ENCODE peak calls at places on chromosomes 7 and 10, in nine cellular contexts. L is uterus, T is suprapubic skin, A is body of pancreas, F is breast epithelium, J is tibial nerve, M is A549, W is gastrocnemius medialis, Y is stomach. B is an unnamed sample.

GRCh38 chr7:75943864-75944263 is 28.9 kb downstream of the POR start:
- DNase-seq in L (no peak), T (no peak), A (no peak), F (no peak), J (no peak), M (peak), W (no peak), Y (peak), B (no peak)

GRCh38 chr10:10164845-10165244 is 852.8 kb upstream of the CELF2 start:
- DNase-seq in L (no peak), T (no peak), A (no peak), F (no peak), J (no peak), M (no peak), W (no peak), Y (no peak), B (no peak)

GRCh38 chr10:71232089-71232998 is 20.0 kb downstream of the UNC5B start:
- DNase-seq in L (peak), T (no peak), A (peak), F (peak), J (no peak), M (no peak), W (peak), Y (peak), B (no peak)

GRCh38 chr10:91163269-91163708 is 57.2 kb upstream of the PCGF5 start:
- DNase-seq in L (peak), T (no peak), A (peak), F (peak), J (peak), M (peak), W (peak), Y (peak), B (no peak)

GRCh38 chr7:132742152-132742551 is 165.9 kb upstream of the PLXNA4 start:
- DNase-seq in L (no peak), T (no peak), A (peak), F (no peak), J (peak), M (peak), W (no peak), Y (peak), B (no peak)

GRCh38 chr7:93407239-93407638 is 167.3 kb downstream of the CALCR start:
- DNase-seq in L (no peak), T (no peak), A (no peak), F (no peak), J (no peak), M (no peak), W (no peak), Y (no peak), B (no peak)

GRCh38 chr7:129517931-129518330 is 15.6 kb downstream of the SMKR1 start:
- DNase-seq in L (no peak), T (no peak), A (no peak), F (no peak), J (no peak), M (no peak), W (no peak), Y (no peak), B (no peak)

GRCh38 chr10:114638874-114639625 is 19.0 kb downstream of the ABLIM1 start:
- DNase-seq in L (no peak), T (no peak), A (no peak), F (no peak), J (no peak), M (no peak), W (no peak), Y (no peak), B (no peak)

GRCh38 chr10:60732240-60733188 is 45.8 kb upstream of the CDK1 start:
- DNase-seq in L (peak), T (peak), A (peak), F (no peak), J (no peak), M (no peak), W (no peak), Y (peak), B (no peak)

GRCh38 chr10:133379801-133380666 is 972 bp downstream of the PAOX start:
- DNase-seq in L (peak), T (no peak), A (no peak), F (no peak), J (no peak), M (no peak), W (no peak), Y (no peak), B (no peak)

GRCh38 chr7:927031-927671 is 27.3 kb downstream of the ADAP1 start:
- DNase-seq in L (peak), T (peak), A (peak), F (no peak), J (no peak), M (no peak), W (no peak), Y (peak), B (no peak)

GRCh38 chr10:531541-531940 is 157.9 kb downstream of the DIP2C start:
- DNase-seq in L (no peak), T (peak), A (no peak), F (no peak), J (no peak), M (no peak), W (no peak), Y (no peak), B (no peak)

GRCh38 chr10:72564596-72564995 is 61.3 kb downstream of the MICU1 start:
- DNase-seq in L (no peak), T (no peak), A (no peak), F (no peak), J (no peak), M (peak), W (no peak), Y (no peak), B (no peak)

GRCh38 chr7:49367072-49367471 is 406.4 kb upstream of the VWC2 start:
- DNase-seq in L (no peak), T (no peak), A (no peak), F (no peak), J (no peak), M (no peak), W (no peak), Y (no peak), B (no peak)

GRCh38 chr10:100229819-100230422 is 525 bp upstream of the CHUK start:
- DNase-seq in L (no peak), T (no peak), A (no peak), F (no peak), J (no peak), M (no peak), W (no peak), Y (no peak), B (no peak)

GRCh38 chr10:101562231-101562630 is 25.8 kb downstream of the POLL start:
- DNase-seq in L (no peak), T (no peak), A (no peak), F (no peak), J (no peak), M (no peak), W (no peak), Y (no peak), B (peak)

GRCh38 chr10:132193907-132194552 is 7.3 kb downstream of the DPYSL4 start:
- DNase-seq in L (no peak), T (no peak), A (no peak), F (no peak), J (no peak), M (no peak), W (no peak), Y (no peak), B (no peak)

GRCh38 chr10:104067525-104067924 is 18.2 kb downstream of the COL17A1 start:
- DNase-seq in L (no peak), T (no peak), A (no peak), F (no peak), J (no peak), M (no peak), W (no peak), Y (no peak), B (no peak)

GRCh38 chr7:136956232-136956631 is 87.8 kb downstream of the CHRM2 start:
- DNase-seq in L (no peak), T (no peak), A (no peak), F (no peak), J (no peak), M (no peak), W (no peak), Y (no peak), B (no peak)

GRCh38 chr7:156854654-156855053 is 38.3 kb downstream of the LMBR1 start:
- DNase-seq in L (no peak), T (no peak), A (no peak), F (no peak), J (no peak), M (no peak), W (no peak), Y (no peak), B (no peak)

GRCh38 chr7:37320840-37321468 is 127.7 kb downstream of the ELMO1 start:
- DNase-seq in L (no peak), T (no peak), A (no peak), F (no peak), J (no peak), M (peak), W (no peak), Y (no peak), B (no peak)

GRCh38 chr7:20113423-20114027 is 103.7 kb downstream of the MACC1 start:
- DNase-seq in L (no peak), T (no peak), A (no peak), F (no peak), J (no peak), M (no peak), W (no peak), Y (no peak), B (no peak)

GRCh38 chr10:117363027-117363426 is 12.2 kb downstream of the PDZD8 start:
- DNase-seq in L (no peak), T (no peak), A (no peak), F (no peak), J (no peak), M (no peak), W (no peak), Y (no peak), B (no peak)

GRCh38 chr7:711967-712600 is 14.4 kb upstream of the DNAAF5 start:
- DNase-seq in L (no peak), T (peak), A (no peak), F (peak), J (no peak), M (no peak), W (no peak), Y (no peak), B (peak)

GRCh38 chr7:103932389-103932788 is 57.1 kb downstream of the RELN start:
- DNase-seq in L (no peak), T (no peak), A (no peak), F (no peak), J (no peak), M (no peak), W (no peak), Y (no peak), B (no peak)

GRCh38 chr7:109094-109493 is 83.3 kb upstream of the FAM20C start:
- DNase-seq in L (no peak), T (no peak), A (no peak), F (no peak), J (no peak), M (no peak), W (no peak), Y (no peak), B (no peak)

GRCh38 chr7:114298011-114298410 is 116.6 kb upstream of the FOXP2 start:
- DNase-seq in L (no peak), T (no peak), A (no peak), F (no peak), J (no peak), M (no peak), W (no peak), Y (no peak), B (no peak)

GRCh38 chr7:103573479-103574058 is 127.6 kb upstream of the SLC26A5 start:
- DNase-seq in L (no peak), T (no peak), A (no peak), F (no peak), J (no peak), M (peak), W (no peak), Y (no peak), B (no peak)

GRCh38 chr10:15321431-15322321 is 49.4 kb downstream of the FAM171A1 start:
- DNase-seq in L (no peak), T (no peak), A (peak), F (no peak), J (no peak), M (no peak), W (no peak), Y (no peak), B (peak)

GRCh38 chr7:43645699-43646226 is 62.9 kb downstream of the STK17A start:
- DNase-seq in L (no peak), T (no peak), A (no peak), F (no peak), J (no peak), M (no peak), W (no peak), Y (no peak), B (no peak)

GRCh38 chr7:43648725-43649406 is 66.0 kb downstream of the STK17A start:
- DNase-seq in L (no peak), T (no peak), A (peak), F (peak), J (no peak), M (no peak), W (no peak), Y (no peak), B (no peak)

GRCh38 chr7:43647314-43647691 is 64.4 kb downstream of the STK17A start:
- DNase-seq in L (no peak), T (no peak), A (no peak), F (no peak), J (no peak), M (no peak), W (no peak), Y (no peak), B (no peak)

GRCh38 chr7:43647772-43648643 is 65.1 kb downstream of the STK17A start:
- DNase-seq in L (peak), T (peak), A (peak), F (peak), J (peak), M (peak), W (peak), Y (peak), B (peak)

GRCh38 chr7:43646603-43647313 is 63.9 kb downstream of the STK17A start:
- DNase-seq in L (no peak), T (no peak), A (no peak), F (no peak), J (no peak), M (no peak), W (no peak), Y (no peak), B (no peak)
- H3K4me3 ChIP-seq in L (no peak), T (no peak), A (no peak), F (no peak), J (no peak), M (no peak), W (no peak), Y (no peak), B (no peak)

DNA sequence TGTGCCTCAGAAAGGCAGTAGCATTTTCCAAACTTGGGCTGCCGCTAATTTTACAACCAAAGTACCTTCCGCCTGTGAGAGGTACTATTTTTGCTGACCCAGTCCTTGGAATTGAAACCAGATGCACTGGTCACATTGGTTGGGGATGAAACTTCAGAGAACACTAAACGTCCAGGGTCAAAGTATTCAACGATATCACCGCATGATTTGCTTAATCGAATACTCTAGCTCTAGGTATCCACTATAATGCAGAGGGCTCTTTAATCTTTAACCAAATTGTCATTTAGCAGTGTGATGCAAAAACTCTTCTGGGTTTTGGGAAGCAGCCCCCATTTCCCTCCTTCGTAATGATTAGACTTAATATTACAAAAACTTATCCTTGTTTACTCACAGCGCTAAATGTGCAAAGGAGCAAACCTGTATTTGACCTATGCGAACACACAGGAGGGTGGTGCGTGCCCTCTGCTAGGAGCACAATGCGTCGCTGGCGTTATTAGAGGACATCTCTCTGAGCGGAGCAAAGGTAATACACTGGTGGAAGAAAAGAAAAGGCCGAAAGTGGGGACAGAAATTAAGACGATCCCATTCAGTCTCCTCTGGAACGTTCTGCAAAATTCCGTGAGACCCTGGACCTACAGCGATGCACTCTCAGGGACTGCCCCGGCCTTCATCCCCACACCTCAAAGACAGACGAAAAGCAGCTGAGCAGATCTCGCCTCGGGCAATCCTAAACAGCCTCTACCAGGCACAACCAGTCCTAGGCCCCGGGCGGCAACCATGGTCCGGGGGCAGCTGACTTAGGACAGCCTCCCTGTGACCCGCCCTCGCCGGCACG is 916 bp upstream of the EEPD1 start:
- DNase-seq in L (no peak), T (no peak), A (peak), F (no peak), J (no peak), M (no peak), W (no peak), Y (no peak), B (no peak)
- TF ChIP-seq POLR2A in L (no peak), T (no peak), A (peak), F (no peak), J (no peak), M (peak), W (no peak), Y (no peak), B (no peak)

GRCh38 chr10:46555366-46555712 is 1.1 kb downstream of the GPRIN2 start:
- DNase-seq in L (no peak), T (no peak), A (peak), F (no peak), J (no peak), M (no peak), W (no peak), Y (no peak), B (peak)

GRCh38 chr10:46554166-46554781 is 2.2 kb downstream of the GPRIN2 start:
- DNase-seq in L (no peak), T (no peak), A (no peak), F (no peak), J (peak), M (no peak), W (no peak), Y (no peak), B (no peak)

GRCh38 chr10:46557319-46558140 is 1.1 kb upstream of the GPRIN2 start:
- DNase-seq in L (peak), T (peak), A (peak), F (peak), J (peak), M (no peak), W (peak), Y (peak), B (peak)

GRCh38 chr10:46556515-46557318 is at the start of gene GPRIN2:
- DNase-seq in L (peak), T (peak), A (peak), F (peak), J (peak), M (no peak), W (no peak), Y (peak), B (peak)

DNA sequence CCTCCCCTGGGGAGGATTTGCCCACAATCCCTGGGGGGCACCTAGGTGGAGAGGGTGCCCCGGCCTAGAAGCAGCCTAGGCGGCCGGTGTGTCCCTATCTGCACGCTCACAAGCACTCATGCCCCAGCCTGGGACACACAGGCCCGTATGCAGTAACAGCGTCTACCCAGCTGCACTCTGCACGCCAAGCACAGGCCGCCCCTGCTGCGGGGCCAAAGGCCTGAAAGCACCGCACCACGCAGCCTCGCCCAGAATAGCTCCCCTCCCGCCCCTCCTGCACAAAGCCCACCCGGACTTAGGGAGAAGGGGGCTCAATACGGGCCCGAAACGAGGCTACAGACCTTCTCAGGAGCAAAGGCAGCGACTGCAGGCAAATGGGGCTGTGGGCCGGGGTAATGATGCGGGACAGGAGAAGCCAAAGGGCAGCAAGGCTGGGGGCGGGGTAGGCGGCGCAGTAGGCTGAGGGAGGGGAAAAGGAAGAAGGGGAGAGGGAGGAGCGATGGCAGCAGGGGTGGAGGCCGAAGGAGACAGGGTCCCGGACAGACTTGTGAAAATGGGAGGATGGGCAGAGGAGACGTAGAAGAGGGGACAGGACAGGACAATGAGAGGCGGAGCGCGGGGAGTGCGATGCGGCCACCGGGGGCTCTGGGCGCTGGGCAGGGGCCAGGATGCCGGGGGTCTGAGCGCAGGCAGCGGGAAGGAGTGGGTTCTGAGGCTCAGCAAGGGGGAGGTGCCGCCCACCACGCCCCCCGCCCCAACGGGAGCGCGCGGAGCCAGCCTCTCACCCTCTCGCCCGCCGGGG is 544 bp downstream of the GPRIN2 start:
- DNase-seq in L (no peak), T (peak), A (peak), F (peak), J (peak), M (peak), W (peak), Y (peak), B (peak)
- H3K4me3 ChIP-seq in L (no peak), T (peak), A (peak), F (peak), J (peak), M (peak), W (no peak), Y (peak), B (peak)

GRCh38 chr10:26859241-26860025 is 1.3 kb downstream of the ABI1 start:
- DNase-seq in L (no peak), T (no peak), A (no peak), F (no peak), J (no peak), M (no peak), W (no peak), Y (no peak), B (no peak)
- TF ChIP-seq POLR2A in L (no peak), T (no peak), A (no peak), F (no peak), J (no peak), M (no peak), W (no peak), Y (no peak), B (no peak)